ENCODE peak calls at places on chromosome 7, in eight cellular contexts. C is GM23338; F is HT-29; E is SW480; Y is T-helper 1 cell; U is cardiac fibroblast; P is astrocyte of the spinal cord; T is stimulated activated CD8-positive, alpha-beta memory T cell treated with anti-CD3 and anti-CD28 coated beads, Interleukin-15, amount 100 ng/mL, for 24 hours. O is an unnamed sample.

GRCh38 chr7:43588477-43589132 is 5.7 kb downstream of the STK17A start:
- DNase-seq in Y (no peak), P (no peak), U (no peak), E (no peak), C (no peak), T (no peak), F (no peak), O (no peak)

GRCh38 chr7:149458235-149458634 is 2.6 kb downstream of the ZNF777 start:
- DNase-seq in C (no peak), F (no peak), E (no peak), Y (no peak), P (no peak), T (no peak), U (no peak), O (peak; percentile 45)

GRCh38 chr7:51230723-51231122 is 85.9 kb downstream of the COBL start:
- DNase-seq in U (no peak), Y (no peak), P (no peak), F (no peak), T (no peak), E (no peak), C (no peak), O (no peak)

GRCh38 chr7:105046414-105046813 is 32.4 kb downstream of the KMT2E start:
- DNase-seq in P (peak; percentile 51), Y (no peak), T (no peak), U (peak; percentile 59), F (no peak), E (no peak), C (no peak), O (no peak)

GRCh38 chr7:40887099-40887498 is 752.3 kb downstream of the SUGCT start:
- DNase-seq in E (no peak), U (no peak), F (no peak), C (no peak), T (no peak), Y (no peak), P (peak; percentile 46), O (no peak)

GRCh38 chr7:41984888-41985287 is 252.1 kb downstream of the GLI3 start:
- DNase-seq in F (no peak), U (peak; percentile 44), E (peak; percentile 9), T (no peak), P (peak; percentile 66), C (no peak), Y (no peak), O (no peak)

GRCh38 chr7:20348408-20348807 is 17.7 kb downstream of the ITGB8 start:
- DNase-seq in P (no peak), U (peak; percentile 33), T (no peak), C (no peak), E (no peak), Y (no peak), F (no peak), O (no peak)

GRCh38 chr7:100884741-100885439 is 4.6 kb downstream of the UFSP1 start:
- DNase-seq in C (no peak), U (no peak), Y (no peak), E (no peak), T (no peak), P (no peak), F (no peak), O (no peak)

GRCh38 chr7:610531-611280 is 91.1 kb upstream of the PDGFA start:
- DNase-seq in U (peak; percentile 71), P (peak; percentile 75), Y (no peak), T (no peak), F (no peak), C (no peak), E (no peak), O (peak; percentile 57)

GRCh38 chr7:101957733-101958525 is 140.5 kb downstream of the CUX1 start:
- DNase-seq in P (no peak), Y (no peak), T (no peak), C (no peak), F (no peak), U (no peak), E (no peak), O (no peak)

GRCh38 chr7:24290004-24290641 is 6.1 kb downstream of the NPY start:
- DNase-seq in U (peak; percentile 18), E (peak; percentile 93), C (peak; percentile 80), T (no peak), F (peak; percentile 81), P (peak; percentile 28), Y (peak; percentile 59), O (peak; percentile 72)

GRCh38 chr7:104807676-104808075 is 206.3 kb upstream of the KMT2E start:
- DNase-seq in C (no peak), E (no peak), T (no peak), P (no peak), Y (no peak), F (no peak), U (no peak), O (no peak)

GRCh38 chr7:30465342-30466170 is 13.0 kb downstream of the NOD1 start:
- DNase-seq in Y (no peak), P (peak; percentile 35), E (no peak), T (no peak), C (no peak), F (peak; percentile 26), U (peak; percentile 47), O (no peak)

O was measured in ELF-1.